ENCODE peak calls at places on chromosomes 2 and 18, in seven cellular contexts. A is HEK293T, Y is hypothalamus, U is mesendoderm, B is SJSA1, W is body of pancreas, X is NCI-H1436. T is an unnamed sample.

GRCh38 chr2:241770936-241771285 is 5.7 kb upstream of the GAL3ST2 start:
- DNase-seq in A (no peak), X (no peak), Y (no peak), U (no peak), W (no peak), B (no peak), T (no peak)

GRCh38 chr2:2842466-2842865 is 511.4 kb upstream of the MYT1L start:
- DNase-seq in Y (no peak), W (no peak), X (no peak), B (peak; percentile 19), U (no peak), A (no peak), T (no peak)

GRCh38 chr2:158921599-158922408 is 46.6 kb upstream of the TANC1 start:
- DNase-seq in W (no peak), A (no peak), Y (no peak), U (peak; percentile 6), X (no peak), B (no peak), T (no peak)

GRCh38 chr18:5879479-5879882 is 15.8 kb downstream of the TMEM200C start:
- DNase-seq in X (no peak), Y (no peak), A (peak; percentile 11), U (peak; percentile 26), B (no peak), W (no peak), T (no peak)

GRCh38 chr2:227703280-227703732 is 14.5 kb downstream of the SLC19A3 start:
- DNase-seq in X (no peak), A (no peak), W (no peak), B (no peak), Y (no peak), U (peak; percentile 94), T (no peak)

GRCh38 chr2:104046466-104046865 is 807.4 kb upstream of the POU3F3 start:
- DNase-seq in X (no peak), Y (no peak), A (no peak), B (no peak), W (no peak), U (no peak), T (no peak)

GRCh38 chr2:151277011-151277410 is 12.5 kb downstream of the NMI start:
- DNase-seq in W (no peak), B (no peak), Y (no peak), A (no peak), U (no peak), X (no peak), T (no peak)

GRCh38 chr2:1687254-1687653 is 57.1 kb downstream of the PXDN start:
- DNase-seq in W (no peak), U (no peak), B (no peak), X (no peak), Y (no peak), A (no peak), T (no peak)

GRCh38 chr2:136637402-136637801 is 127.9 kb upstream of the THSD7B start:
- DNase-seq in U (peak; percentile 35), X (no peak), A (no peak), W (no peak), B (no peak), Y (no peak), T (no peak)

GRCh38 chr18:55381277-55381676 is 206.7 kb downstream of the TCF4 start:
- DNase-seq in U (no peak), B (no peak), A (no peak), X (no peak), Y (no peak), W (no peak), T (no peak)

GRCh38 chr2:165787334-165787733 is 6.7 kb downstream of the GALNT3 start:
- DNase-seq in B (no peak), Y (no peak), A (no peak), U (no peak), X (no peak), W (no peak), T (no peak)

GRCh38 chr2:66082576-66082975 is 352.3 kb upstream of the MEIS1 start:
- DNase-seq in B (no peak), W (no peak), X (no peak), U (peak; percentile 10), A (no peak), Y (no peak), T (no peak)

GRCh38 chr2:74867841-74868658 is 34.1 kb downstream of the HK2 start:
- DNase-seq in U (no peak), X (no peak), A (no peak), W (peak; percentile 59), B (no peak), Y (no peak), T (no peak)

GRCh38 chr2:72126186-72127100 is 21.2 kb downstream of the CYP26B1 start:
- DNase-seq in Y (no peak), X (no peak), U (no peak), W (no peak), B (peak; percentile 31), A (no peak), T (no peak)

GRCh38 chr18:50653402-50654093 is 93.7 kb downstream of the MAPK4 start:
- DNase-seq in W (no peak), U (no peak), A (no peak), X (no peak), B (no peak), Y (no peak), T (no peak)

GRCh38 chr2:83006991-83007390 is 1452.1 kb downstream of the SUCLG1 start:
- DNase-seq in W (no peak), Y (no peak), U (no peak), A (no peak), X (no peak), B (no peak), T (no peak)

GRCh38 chr2:25279091-25279651 is 62.6 kb downstream of the DNMT3A start:
- DNase-seq in Y (peak; percentile 52), X (no peak), U (no peak), A (no peak), W (peak; percentile 44), B (no peak), T (no peak)

GRCh38 chr2:236747426-236747825 is 177.8 kb downstream of the ACKR3 start:
- DNase-seq in W (no peak), A (no peak), B (no peak), U (no peak), X (peak; percentile 27), Y (no peak), T (no peak)

GRCh38 chr18:11873670-11874340 is 22.6 kb downstream of the CHMP1B start:
- DNase-seq in X (no peak), B (no peak), A (no peak), W (no peak), Y (no peak), U (no peak), T (no peak)

GRCh38 chr2:112794841-112795240 is 10.5 kb upstream of the IL1A start:
- DNase-seq in W (no peak), B (no peak), A (no peak), U (no peak), X (no peak), Y (no peak), T (no peak)

GRCh38 chr2:237171396-237171795 is 85.7 kb downstream of the COPS8 start:
- DNase-seq in U (peak; percentile 62), W (peak; percentile 19), Y (no peak), X (no peak), B (peak; percentile 62), A (no peak), T (no peak)

GRCh38 chr18:63888473-63889190 is 1.1 kb downstream of the SERPINB2 start:
- DNase-seq in A (no peak), Y (no peak), B (no peak), W (no peak), U (peak; percentile 5), X (no peak), T (no peak)

GRCh38 chr2:228102949-228103348 is 78.5 kb downstream of the SPHKAP start:
- DNase-seq in A (no peak), W (no peak), Y (no peak), U (no peak), B (no peak), X (no peak), T (no peak)

T was measured in K562.